ENCODE peak calls at places on chromosomes 7 and 10, in eight cellular contexts. U is PC-9; V is GM03348; S is astrocyte of the cerebellum; N is T1000; G is putamen; M is activated naive CD4-positive, alpha-beta T cell treated with Interleukin-2 at 50 U/mL for 16 hours; P is HEK293T. K is an unnamed sample.

GRCh38 chr7:142583424-142583823 is 165.8 kb upstream of the PRSS1 start:
- DNase-seq in U (peak; percentile 66), V (peak; percentile 57), S (peak; percentile 66), N (peak; percentile 52), G (no peak), M (peak; percentile 28), P (no peak), K (no peak)

GRCh38 chr10:123744226-123744536 is 78.0 kb downstream of the GPR26 start:
- DNase-seq in U (no peak), V (no peak), S (no peak), N (no peak), G (no peak), M (no peak), P (no peak), K (no peak)

GRCh38 chr10:97687785-97688781 is 1.0 kb upstream of the AVPI1 start:
- DNase-seq in U (no peak), V (peak; percentile 35), S (no peak), N (no peak), G (no peak), M (no peak), P (no peak), K (peak; percentile 44)

GRCh38 chr10:77925795-77926565 is 575 bp downstream of the DLG5 start:
- DNase-seq in U (peak; percentile 63), V (peak; percentile 69), S (no peak), N (no peak), G (no peak), M (peak; percentile 12), P (peak; percentile 50), K (peak; percentile 56)

GRCh38 chr10:18478354-18478753 is 173.0 kb downstream of the NSUN6 start:
- DNase-seq in U (no peak), V (no peak), S (no peak), N (no peak), G (no peak), M (no peak), P (no peak), K (no peak)

GRCh38 chr10:70652761-70653657 is 19.3 kb upstream of the ADAMTS14 start:
- DNase-seq in U (no peak), V (peak; percentile 84), S (peak; percentile 100), N (peak; percentile 88), G (no peak), M (no peak), P (no peak), K (no peak)

GRCh38 chr7:135980665-135981180 is 3.6 kb upstream of the MTPN start:
- DNase-seq in U (peak; percentile 58), V (peak; percentile 30), S (no peak), N (no peak), G (no peak), M (peak; percentile 61), P (no peak), K (peak; percentile 29)

GRCh38 chr10:97659589-97659988 is 19.1 kb downstream of the PI4K2A start:
- DNase-seq in U (no peak), V (peak; percentile 69), S (peak; percentile 29), N (no peak), G (no peak), M (no peak), P (no peak), K (no peak)

GRCh38 chr10:22684707-22685106 is 29.7 kb downstream of the PIP4K2A start:
- DNase-seq in U (no peak), V (no peak), S (no peak), N (no peak), G (no peak), M (no peak), P (no peak), K (no peak)

GRCh38 chr7:47783456-47784240 is 164.6 kb downstream of the PKD1L1 start:
- DNase-seq in U (peak; percentile 57), V (peak; percentile 70), S (peak; percentile 95), N (peak; percentile 35), G (no peak), M (no peak), P (no peak), K (no peak)

GRCh38 chr7:120052884-120053382 is 220.0 kb upstream of the KCND2 start:
- DNase-seq in U (peak; percentile 79), V (peak; percentile 77), S (peak; percentile 52), N (no peak), G (no peak), M (no peak), P (no peak), K (no peak)

GRCh38 chr10:110226926-110227641 is 19.7 kb downstream of the MXI1 start:
- DNase-seq in U (peak; percentile 28), V (peak; percentile 93), S (no peak), N (peak; percentile 62), G (peak; percentile 72), M (peak; percentile 78), P (peak; percentile 84), K (peak; percentile 81)